ENCODE peak calls at places on chromosomes 3 and 15, in ten cellular contexts. R, Z, U, I, D, Y, G, M, F and S are unnamed samples.

GRCh38 chr3:168973897-168974296 is 689.6 kb downstream of the MECOM start:
- DNase-seq in I (no peak), M (no peak), Z (no peak), R (no peak), F (no peak), D (no peak), U (no peak), Y (no peak), G (no peak), S (no peak)

GRCh38 chr15:52006702-52007340 is 12.2 kb upstream of the MAPK6 start:
- DNase-seq in U (no peak), Z (no peak), Y (no peak), D (no peak), I (no peak), R (no peak), G (no peak), F (no peak), M (no peak), S (no peak)

GRCh38 chr3:123027292-123028232 is at the start of gene SEMA5B:
- DNase-seq in U (no peak), D (peak), G (peak), R (peak), I (no peak), M (peak), Z (peak), F (no peak), Y (peak), S (no peak)

GRCh38 chr3:104263477-104263876 is 1103.2 kb upstream of the ALCAM start:
- DNase-seq in U (no peak), R (no peak), F (no peak), I (no peak), D (no peak), M (no peak), Z (no peak), Y (no peak), G (no peak), S (no peak)

GRCh38 chr3:125214738-125215137 is 2.2 kb upstream of the SLC12A8 start:
- DNase-seq in F (no peak), Z (no peak), U (no peak), R (no peak), I (no peak), G (no peak), Y (no peak), M (no peak), D (no peak), S (no peak)

GRCh38 chr3:190269096-190269495 is 53.1 kb downstream of the CLDN1 start:
- DNase-seq in Z (no peak), D (peak), Y (no peak), U (no peak), G (no peak), F (no peak), M (no peak), R (no peak), I (no peak), S (no peak)

GRCh38 chr3:51668756-51669155 is 2.3 kb upstream of the TEX264 start:
- DNase-seq in G (no peak), U (no peak), D (no peak), M (no peak), Z (no peak), Y (no peak), F (no peak), I (no peak), R (no peak), S (no peak)

GRCh38 chr3:79367066-79367465 is 400.7 kb downstream of the ROBO1 start:
- DNase-seq in U (no peak), F (no peak), Z (no peak), D (no peak), R (no peak), M (no peak), I (no peak), Y (no peak), G (no peak), S (no peak)

GRCh38 chr3:177807150-177807875 is 610.0 kb upstream of the TBL1XR1 start:
- DNase-seq in Z (no peak), G (no peak), U (no peak), R (no peak), M (no peak), F (no peak), Y (no peak), D (no peak), I (no peak), S (no peak)

GRCh38 chr3:29281265-29282228 is 676 bp downstream of the RBMS3 start:
- DNase-seq in G (no peak), Y (no peak), I (no peak), U (no peak), F (no peak), R (no peak), M (no peak), Z (no peak), D (peak), S (no peak)

GRCh38 chr3:138078096-138078495 is 37.3 kb downstream of the DZIP1L start:
- DNase-seq in R (no peak), M (no peak), Z (no peak), I (no peak), U (no peak), D (no peak), F (no peak), Y (no peak), G (no peak), S (no peak)

GRCh38 chr3:170760174-170760526 is 109.8 kb downstream of the RPL22L1 start:
- DNase-seq in D (no peak), M (no peak), Y (no peak), U (no peak), I (no peak), G (no peak), R (no peak), F (no peak), Z (no peak), S (no peak)

GRCh38 chr15:36970522-36970921 is 129.8 kb downstream of the MEIS2 start:
- DNase-seq in F (no peak), Y (no peak), U (no peak), Z (no peak), G (peak), I (no peak), D (no peak), R (no peak), M (no peak), S (no peak)

GRCh38 chr3:18098960-18099587 is 326.1 kb downstream of the SATB1 start:
- DNase-seq in Z (no peak), D (peak), F (peak), R (no peak), G (no peak), M (no peak), I (no peak), U (no peak), Y (no peak), S (no peak)

GRCh38 chr3:180749322-180749721 is 70.0 kb upstream of the CCDC39 start:
- DNase-seq in D (no peak), G (no peak), I (no peak), M (no peak), Z (no peak), Y (no peak), R (no peak), F (no peak), U (no peak), S (no peak)

GRCh38 chr3:69683076-69683806 is 56.0 kb upstream of the MITF start:
- DNase-seq in U (no peak), Y (no peak), M (no peak), D (no peak), Z (no peak), R (no peak), F (no peak), I (no peak), G (peak), S (no peak)

GRCh38 chr3:196432137-196432879 is at the start of gene UBXN7:
- DNase-seq in D (peak), G (peak), M (peak), Y (peak), U (peak), Z (peak), R (peak), I (peak), F (peak), S (peak)

GRCh38 chr3:86988986-86989385 is 2.0 kb downstream of the VGLL3 start:
- DNase-seq in G (no peak), F (no peak), I (no peak), Z (no peak), M (no peak), D (no peak), Y (no peak), R (no peak), U (no peak), S (no peak)

GRCh38 chr15:92880796-92881569 is 19.1 kb upstream of the CHD2 start:
- DNase-seq in F (no peak), M (no peak), I (no peak), Z (no peak), G (no peak), R (no peak), Y (no peak), U (no peak), D (no peak), S (no peak)